ENCODE peak calls at places on chromosomes 6 and 20, in ten cellular contexts. A is cardiac muscle cell, I is colonic mucosa, H is uterus, R is HCT116, V is DND-41, S is astrocyte, L is Calu3, E is prostate gland, W is fibroblast of the aortic adventitia. K is an unnamed sample.

GRCh38 chr6:33193619-33194018 is 1.4 kb upstream of the COL11A2 start:
- DNase-seq in L (no peak), W (no peak), R (no peak), A (no peak), V (no peak), I (no peak), H (no peak), S (no peak), E (no peak), K (no peak)

GRCh38 chr6:133895573-133896343 is 6.8 kb downstream of the TCF21 start:
- DNase-seq in R (no peak), E (no peak), A (peak; percentile 63), V (no peak), L (peak; percentile 22), H (peak; percentile 49), S (no peak), W (peak; percentile 48), I (no peak), K (no peak)

GRCh38 chr6:13624871-13625288 is 9.7 kb downstream of the NOL7 start:
- DNase-seq in E (no peak), A (peak; percentile 55), V (peak; percentile 36), W (peak; percentile 48), L (peak; percentile 12), I (no peak), H (no peak), R (peak; percentile 47), S (no peak), K (peak; percentile 37)

GRCh38 chr20:43508106-43508505 is 609 bp downstream of the L3MBTL1 start:
- DNase-seq in S (no peak), E (no peak), R (no peak), H (no peak), A (no peak), I (peak; percentile 30), W (no peak), V (no peak), L (peak; percentile 43), K (no peak)

GRCh38 chr20:37251836-37252477 is 9.7 kb downstream of the GHRH start:
- DNase-seq in S (no peak), V (no peak), W (no peak), L (no peak), H (no peak), I (no peak), A (no peak), E (no peak), R (no peak), K (no peak)

GRCh38 chr6:139429559-139430150 is 55.2 kb upstream of the CITED2 start:
- DNase-seq in S (no peak), A (peak; percentile 38), H (no peak), L (no peak), E (no peak), W (no peak), R (no peak), V (no peak), I (no peak), K (no peak)

GRCh38 chr6:137248702-137249101 is 29.5 kb upstream of the IFNGR1 start:
- DNase-seq in V (no peak), S (no peak), E (no peak), H (no peak), R (no peak), L (no peak), A (no peak), I (no peak), W (no peak), K (no peak)

GRCh38 chr6:169858935-169859351 is 107.5 kb downstream of the ERMARD start:
- DNase-seq in H (no peak), R (no peak), E (no peak), S (no peak), I (no peak), W (no peak), A (no peak), V (no peak), L (no peak), K (no peak)

GRCh38 chr20:64041040-64041780 is 5.2 kb downstream of the C20orf204 start:
- DNase-seq in V (no peak), L (no peak), A (no peak), I (no peak), R (no peak), H (no peak), W (peak; percentile 16), E (no peak), S (no peak), K (no peak)

GRCh38 chr6:14170128-14170527 is 52.6 kb downstream of the CD83 start:
- DNase-seq in W (no peak), S (no peak), L (no peak), R (no peak), H (no peak), V (no peak), E (no peak), A (no peak), I (no peak), K (no peak)

GRCh38 chr6:70413829-70414494 is 654 bp downstream of the FAM135A start:
- DNase-seq in A (peak; percentile 23), H (peak; percentile 27), I (peak; percentile 42), L (no peak), S (no peak), R (no peak), W (peak; percentile 10), V (peak; percentile 22), E (no peak), K (peak; percentile 22)

GRCh38 chr20:46435146-46435545 is 28.7 kb upstream of the ELMO2 start:
- DNase-seq in E (no peak), L (no peak), I (no peak), A (no peak), H (no peak), W (no peak), V (no peak), S (no peak), R (no peak), K (no peak)

GRCh38 chr6:170186006-170186908 is 104.6 kb downstream of the DLL1 start:
- DNase-seq in E (peak; percentile 5), R (no peak), A (no peak), V (no peak), W (no peak), S (no peak), I (peak; percentile 16), L (no peak), H (no peak), K (no peak)

DNA sequence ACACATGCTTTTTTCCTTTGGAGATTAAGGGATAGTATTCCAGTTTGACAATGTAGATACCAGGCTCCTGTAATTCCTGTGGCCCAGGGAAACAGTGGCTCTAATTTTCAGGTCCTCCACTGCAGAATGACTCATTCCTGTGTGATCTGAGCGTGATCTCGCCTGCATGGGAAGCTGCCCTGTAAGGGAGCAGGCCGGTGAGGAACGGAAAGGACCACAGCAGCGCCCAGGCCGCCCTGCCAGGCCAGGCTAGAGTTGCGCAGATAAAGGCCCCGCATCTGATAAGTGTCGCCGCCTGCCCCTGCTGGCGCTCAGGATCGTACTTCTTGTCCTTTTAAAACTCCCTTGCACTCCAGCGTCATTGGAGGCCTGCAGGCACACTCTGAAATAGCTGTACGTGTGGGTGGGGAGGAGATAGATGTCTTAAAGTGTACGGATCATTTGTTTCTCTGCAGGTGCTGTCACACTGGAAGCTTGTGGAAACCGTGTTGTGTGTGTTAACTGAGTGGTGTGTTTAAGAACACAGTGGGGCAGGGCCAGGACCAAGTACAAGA is 60.7 kb downstream of the SYNJ2 start:
- DNase-seq in R (peak; percentile 69), V (no peak), A (peak; percentile 5), L (peak; percentile 52), H (peak; percentile 66), E (peak; percentile 60), I (no peak), W (peak; percentile 63), S (peak; percentile 96), K (no peak)
- TF ChIP-seq CTCF in R (no peak), V (no peak), A (no peak), L (no peak), H (no peak), E (no peak), I (no peak), W (no peak), S (no peak), K (no peak)

DNA sequence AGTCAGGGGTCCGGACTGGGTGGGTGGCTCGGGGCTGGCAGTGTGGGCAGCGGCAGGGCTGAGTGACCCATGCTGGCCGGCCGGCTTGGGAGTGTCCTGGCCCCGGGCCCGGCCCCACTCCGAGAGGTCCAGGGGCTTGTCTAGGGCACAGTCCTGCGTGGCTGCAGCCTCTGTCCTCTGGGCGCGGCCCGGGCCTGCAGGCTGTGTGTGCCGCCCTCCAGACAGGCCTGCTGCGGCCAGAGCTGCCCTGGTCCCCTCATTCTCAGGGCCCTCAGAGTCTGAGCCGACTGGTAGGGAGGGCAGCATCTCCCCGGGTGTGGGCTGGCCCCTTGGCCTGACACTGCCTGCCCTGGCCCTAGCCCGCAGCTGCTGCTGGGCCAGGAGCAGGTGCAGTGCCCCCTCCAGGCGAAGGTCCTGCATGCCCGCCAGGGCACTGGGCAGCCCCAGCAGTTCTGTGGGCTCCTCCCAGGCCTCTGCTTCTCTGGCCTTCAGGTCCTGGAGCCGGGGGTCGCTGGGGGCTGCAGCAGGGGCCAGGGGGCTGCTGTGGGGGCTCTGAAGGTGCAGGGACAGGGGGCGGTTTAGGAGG is 6.9 kb upstream of the CABLES2 start:
- DNase-seq in W (no peak), I (no peak), V (no peak), L (peak; percentile 41), A (no peak), H (no peak), R (no peak), E (no peak), S (no peak), K (no peak)
- TF ChIP-seq CTCF in W (no peak), I (no peak), V (peak; percentile 14), L (peak; percentile 22), A (peak; percentile 5), H (no peak), R (peak; percentile 42), E (no peak), S (no peak), K (no peak)

DNA sequence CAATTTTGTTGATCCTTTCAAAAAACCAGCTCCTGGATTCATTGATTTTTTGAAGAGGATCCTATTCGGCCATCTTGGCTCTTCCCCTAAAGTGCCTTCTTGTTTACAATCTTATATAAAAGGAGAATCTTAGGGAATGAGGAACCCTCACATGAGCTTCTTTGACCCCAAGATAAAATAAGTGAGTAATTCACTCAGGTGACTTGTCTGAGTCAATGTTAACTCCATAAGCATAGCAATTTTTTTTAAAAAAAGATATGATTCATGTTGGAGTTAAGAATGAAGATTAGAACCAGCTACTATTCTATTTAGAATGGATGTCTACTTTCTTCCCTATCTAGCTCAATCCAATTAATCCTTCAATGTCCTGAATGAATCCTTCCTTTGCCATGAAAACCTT is 21.0 kb downstream of the WASF1 start:
- DNase-seq in A (no peak), I (no peak), R (no peak), S (no peak), E (no peak), V (no peak), H (no peak), W (peak; percentile 6), L (no peak), K (no peak)
- TF ChIP-seq CTCF in A (no peak), I (no peak), R (no peak), S (no peak), E (no peak), V (no peak), H (no peak), W (no peak), L (no peak), K (no peak)

DNA sequence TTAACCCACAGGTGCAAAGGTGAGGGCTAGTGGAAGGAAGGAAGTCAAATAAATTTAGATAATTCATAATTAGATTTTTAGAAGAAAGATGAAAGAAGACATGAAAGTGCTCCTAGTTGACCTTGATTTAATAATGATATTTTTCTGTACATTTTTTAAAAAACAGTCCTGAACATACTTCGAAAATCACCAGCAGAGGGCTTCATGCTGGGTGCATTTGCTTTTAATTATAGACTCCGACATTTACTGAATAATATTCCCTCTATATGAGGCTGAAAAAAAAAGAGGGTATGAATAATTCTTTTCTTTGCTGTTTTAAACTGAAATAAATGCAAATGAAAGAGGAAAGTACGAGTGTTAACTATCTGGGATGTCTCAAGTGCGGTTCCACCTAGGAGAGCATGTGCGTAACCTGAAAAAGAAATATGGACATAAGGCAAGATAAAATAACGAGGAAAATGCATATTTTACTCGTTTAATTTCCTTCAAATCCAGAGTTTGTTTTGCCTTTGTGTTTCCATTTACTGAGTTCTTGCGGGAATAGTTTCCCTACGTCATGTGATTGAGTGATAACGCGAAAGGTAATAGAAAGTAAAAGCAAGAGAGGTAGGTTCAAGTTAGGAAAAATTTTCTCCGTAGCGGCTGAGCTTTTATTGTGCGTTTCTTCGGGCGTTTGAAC is 3.1 kb upstream of the TFAP2B start:
- DNase-seq in I (no peak), L (no peak), W (peak; percentile 40), H (no peak), A (no peak), R (no peak), E (no peak), V (no peak), S (no peak), K (no peak)
- TF ChIP-seq CTCF in I (no peak), L (peak; percentile 30), W (peak; percentile 52), H (no peak), A (peak; percentile 44), R (no peak), E (no peak), V (peak; percentile 35), S (peak; percentile 34), K (no peak)